ENCODE peak calls at places on chromosomes 2 and 18, in five cellular contexts. One of them, this sample, is unnamed.

GRCh38 chr2:2795438-2796091 is 464.5 kb upstream of the MYT1L start:
- DNase-seq in AG20443: no peak
- DNase-seq in heart right ventricle: no peak
- DNase-seq in prostate gland: no peak
- DNase-seq in T1000: no peak
- DNase-seq in this sample: no peak

GRCh38 chr2:201580486-201580885 is 62.8 kb downstream of the TMEM237 start:
- DNase-seq in AG20443: peak
- DNase-seq in heart right ventricle: no peak
- DNase-seq in prostate gland: no peak
- DNase-seq in T1000: no peak
- DNase-seq in this sample: no peak

GRCh38 chr2:109239720-109240119 is 110.7 kb downstream of the SH3RF3 start:
- DNase-seq in AG20443: no peak
- DNase-seq in heart right ventricle: no peak
- DNase-seq in prostate gland: no peak
- DNase-seq in T1000: peak
- DNase-seq in this sample: no peak

GRCh38 chr18:77037533-77037932 is 95.0 kb downstream of the MBP start:
- DNase-seq in AG20443: no peak
- DNase-seq in heart right ventricle: no peak
- DNase-seq in prostate gland: no peak
- DNase-seq in T1000: no peak
- DNase-seq in this sample: no peak

GRCh38 chr2:64274399-64275173 is 130.4 kb upstream of the PELI1 start:
- DNase-seq in AG20443: no peak
- DNase-seq in heart right ventricle: no peak
- DNase-seq in prostate gland: no peak
- DNase-seq in T1000: no peak
- DNase-seq in this sample: no peak

GRCh38 chr18:39415471-39415870 is 1849.9 kb upstream of the CELF4 start:
- DNase-seq in AG20443: no peak
- DNase-seq in heart right ventricle: no peak
- DNase-seq in prostate gland: no peak
- DNase-seq in T1000: no peak
- DNase-seq in this sample: no peak

GRCh38 chr2:157572725-157573124 is 55.9 kb downstream of the ACVR1C start:
- DNase-seq in AG20443: peak
- DNase-seq in heart right ventricle: no peak
- DNase-seq in prostate gland: no peak
- DNase-seq in T1000: no peak
- DNase-seq in this sample: no peak

GRCh38 chr18:39596891-39597290 is 2031.3 kb upstream of the CELF4 start:
- DNase-seq in AG20443: no peak
- DNase-seq in heart right ventricle: no peak
- DNase-seq in prostate gland: no peak
- DNase-seq in T1000: no peak
- DNase-seq in this sample: no peak

GRCh38 chr18:36281941-36282340 is 15.6 kb upstream of the FHOD3 start:
- DNase-seq in AG20443: no peak
- DNase-seq in heart right ventricle: no peak
- DNase-seq in prostate gland: no peak
- DNase-seq in T1000: no peak
- DNase-seq in this sample: no peak

GRCh38 chr2:114274957-114275356 is 167.5 kb upstream of the DPP10 start:
- DNase-seq in AG20443: no peak
- DNase-seq in heart right ventricle: no peak
- DNase-seq in prostate gland: no peak
- DNase-seq in T1000: no peak
- DNase-seq in this sample: no peak

GRCh38 chr2:143936758-143937562 is 583.0 kb downstream of the ZEB2 start:
- DNase-seq in AG20443: peak
- DNase-seq in heart right ventricle: peak
- DNase-seq in prostate gland: no peak
- DNase-seq in T1000: no peak
- DNase-seq in this sample: peak

GRCh38 chr2:99880148-99880983 is 262.0 kb downstream of the AFF3 start:
- DNase-seq in AG20443: peak
- DNase-seq in heart right ventricle: no peak
- DNase-seq in prostate gland: no peak
- DNase-seq in T1000: peak
- DNase-seq in this sample: no peak

GRCh38 chr2:7692657-7693161 is 775.5 kb downstream of the RNF144A start:
- DNase-seq in AG20443: peak
- DNase-seq in heart right ventricle: no peak
- DNase-seq in prostate gland: no peak
- DNase-seq in T1000: peak
- DNase-seq in this sample: no peak

This sample was measured in body of pancreas.